ENCODE peak calls at places on chromosome 9, in five cellular contexts. D, I, N, T and J are unnamed samples.

GRCh38 chr9:87610200-87611155 is 112.8 kb downstream of the DAPK1 start:
- DNase-seq in D (no peak), I (no peak), N (no peak), T (no peak), J (no peak)

GRCh38 chr9:32384364-32385134 is at the start of gene ACO1:
- DNase-seq in D (peak; percentile 91), I (peak; percentile 96), N (peak; percentile 96), T (peak; percentile 97), J (peak; percentile 94)

GRCh38 chr9:72428329-72428728 is 63.3 kb upstream of the ZFAND5 start:
- DNase-seq in D (no peak), I (no peak), N (no peak), T (no peak), J (no peak)

GRCh38 chr9:34072868-34073590 is 24.3 kb upstream of the UBAP2 start:
- DNase-seq in D (peak; percentile 57), I (peak; percentile 6), N (peak; percentile 90), T (peak; percentile 28), J (peak; percentile 69)

GRCh38 chr9:4495537-4495936 is 5.3 kb downstream of the SLC1A1 start:
- DNase-seq in D (no peak), I (no peak), N (no peak), T (no peak), J (no peak)

GRCh38 chr9:124757589-124757988 is 13.5 kb downstream of the NR6A1 start:
- DNase-seq in D (no peak), I (no peak), N (no peak), T (no peak), J (no peak)

GRCh38 chr9:101601904-101602765 is 7.4 kb upstream of the PPP3R2 start:
- DNase-seq in D (peak; percentile 22), I (no peak), N (peak; percentile 71), T (no peak), J (no peak)

GRCh38 chr9:99511723-99512122 is 289.6 kb downstream of the SEC61B start:
- DNase-seq in D (no peak), I (no peak), N (no peak), T (no peak), J (no peak)

GRCh38 chr9:16146661-16147060 is 593.8 kb downstream of the CCDC171 start:
- DNase-seq in D (no peak), I (no peak), N (no peak), T (no peak), J (no peak)

GRCh38 chr9:76394896-76395244 is 644 bp upstream of the RFK start:
- DNase-seq in D (peak; percentile 82), I (peak; percentile 73), N (peak; percentile 66), T (peak; percentile 80), J (peak; percentile 79)

GRCh38 chr9:76655121-76655531 is 109.1 kb upstream of the PCA3 start:
- DNase-seq in D (no peak), I (no peak), N (no peak), T (no peak), J (no peak)

GRCh38 chr9:3929345-3930150 is 370.3 kb downstream of the GLIS3 start:
- DNase-seq in D (no peak), I (no peak), N (no peak), T (no peak), J (no peak)

GRCh38 chr9:6884960-6885359 is 127.2 kb downstream of the KDM4C start:
- DNase-seq in D (no peak), I (no peak), N (no peak), T (no peak), J (no peak)

GRCh38 chr9:109453210-109453842 is 44.8 kb downstream of the PTPN3 start:
- DNase-seq in D (peak; percentile 39), I (no peak), N (peak; percentile 63), T (no peak), J (no peak)

GRCh38 chr9:72687331-72687730 is 165.9 kb downstream of the TMC1 start:
- DNase-seq in D (no peak), I (no peak), N (no peak), T (no peak), J (no peak)

GRCh38 chr9:75658301-75658919 is 232.1 kb upstream of the PCSK5 start:
- DNase-seq in D (no peak), I (no peak), N (no peak), T (no peak), J (no peak)

GRCh38 chr9:20640331-20641187 is 18.3 kb upstream of the MLLT3 start:
- DNase-seq in D (peak; percentile 82), I (peak; percentile 91), N (peak; percentile 36), T (peak; percentile 83), J (peak; percentile 68)

GRCh38 chr9:70987986-70988385 is 133.4 kb downstream of the TRPM3 start:
- DNase-seq in D (no peak), I (no peak), N (no peak), T (no peak), J (no peak)

GRCh38 chr9:125829743-125830142 is 82.6 kb downstream of the PBX3 start:
- DNase-seq in D (peak; percentile 56), I (peak; percentile 35), N (no peak), T (no peak), J (no peak)

GRCh38 chr9:122835313-122835731 is 6.9 kb upstream of the PDCL start:
- DNase-seq in D (no peak), I (no peak), N (no peak), T (peak; percentile 26), J (no peak)

GRCh38 chr9:137606005-137606601 is 617 bp downstream of the ARRDC1 start:
- DNase-seq in D (peak; percentile 56), I (peak; percentile 84), N (peak; percentile 62), T (peak; percentile 80), J (no peak)

GRCh38 chr9:126491256-126491879 is 122.4 kb upstream of the LMX1B start:
- DNase-seq in D (no peak), I (peak; percentile 3), N (peak; percentile 79), T (peak; percentile 15), J (no peak)

GRCh38 chr9:113631811-113632665 is 168.5 kb downstream of the RGS3 start:
- DNase-seq in D (no peak), I (no peak), N (no peak), T (no peak), J (peak; percentile 21)

GRCh38 chr9:107755267-107755666 is 265.7 kb upstream of the KLF4 start:
- DNase-seq in D (peak; percentile 67), I (no peak), N (peak; percentile 76), T (no peak), J (no peak)

GRCh38 chr9:922731-923130 is 53.7 kb upstream of the DMRT3 start:
- DNase-seq in D (no peak), I (no peak), N (no peak), T (no peak), J (no peak)
- H3K4me1 ChIP-seq in D (no peaks in the 10 kb centered on the region), I (no peaks in the 10 kb centered on the region), N (no peaks in the 10 kb centered on the region), T (no peaks in the 10 kb centered on the region), J (no peaks in the 10 kb centered on the region)

DNA sequence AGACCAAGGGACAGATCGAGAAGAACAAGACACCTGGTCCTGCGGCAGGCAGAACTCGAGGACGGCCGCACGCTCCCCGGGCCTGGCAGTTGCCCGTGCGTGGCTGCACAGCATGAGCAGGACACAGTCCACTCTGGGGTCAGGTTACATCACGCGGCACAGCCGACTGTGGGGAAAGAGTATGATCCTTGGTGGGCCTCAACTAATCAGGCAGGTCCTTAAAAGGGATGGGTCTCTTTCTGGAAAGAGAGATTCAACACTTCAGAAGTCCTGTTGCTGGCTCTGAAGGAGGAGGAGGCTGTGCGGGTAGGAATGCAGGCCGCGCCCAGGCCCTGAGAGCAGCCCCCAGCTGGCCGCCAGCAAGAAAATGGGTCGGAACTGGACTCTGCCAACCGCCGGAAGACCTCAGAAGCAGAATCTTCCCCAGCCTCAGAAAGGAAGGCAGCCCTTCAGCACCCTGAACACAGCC is 11.5 kb downstream of the UBAC1 start:
- DNase-seq in D (no peak), I (peak; percentile 62), N (no peak), T (no peak), J (no peak)
- H3K27ac ChIP-seq in D (no peak overlapping the region), I (no peak overlapping the region), N (peak overlapping the region; percentile 32), T (no peak overlapping the region), J (no peak overlapping the region)

GRCh38 chr9:92658611-92659010 is 11.3 kb downstream of the IPPK start:
- DNase-seq in D (no peak), I (peak; percentile 53), N (no peak), T (peak; percentile 32), J (no peak)

GRCh38 chr9:92656537-92656925 is 13.4 kb downstream of the IPPK start:
- DNase-seq in D (no peak), I (no peak), N (no peak), T (peak; percentile 62), J (no peak)

GRCh38 chr9:92655896-92656536 is 13.9 kb downstream of the IPPK start:
- DNase-seq in D (no peak), I (no peak), N (no peak), T (peak; percentile 56), J (no peak)

GRCh38 chr9:92658176-92658575 is 11.8 kb downstream of the IPPK start:
- DNase-seq in D (no peak), I (no peak), N (no peak), T (peak; percentile 24), J (no peak)

DNA sequence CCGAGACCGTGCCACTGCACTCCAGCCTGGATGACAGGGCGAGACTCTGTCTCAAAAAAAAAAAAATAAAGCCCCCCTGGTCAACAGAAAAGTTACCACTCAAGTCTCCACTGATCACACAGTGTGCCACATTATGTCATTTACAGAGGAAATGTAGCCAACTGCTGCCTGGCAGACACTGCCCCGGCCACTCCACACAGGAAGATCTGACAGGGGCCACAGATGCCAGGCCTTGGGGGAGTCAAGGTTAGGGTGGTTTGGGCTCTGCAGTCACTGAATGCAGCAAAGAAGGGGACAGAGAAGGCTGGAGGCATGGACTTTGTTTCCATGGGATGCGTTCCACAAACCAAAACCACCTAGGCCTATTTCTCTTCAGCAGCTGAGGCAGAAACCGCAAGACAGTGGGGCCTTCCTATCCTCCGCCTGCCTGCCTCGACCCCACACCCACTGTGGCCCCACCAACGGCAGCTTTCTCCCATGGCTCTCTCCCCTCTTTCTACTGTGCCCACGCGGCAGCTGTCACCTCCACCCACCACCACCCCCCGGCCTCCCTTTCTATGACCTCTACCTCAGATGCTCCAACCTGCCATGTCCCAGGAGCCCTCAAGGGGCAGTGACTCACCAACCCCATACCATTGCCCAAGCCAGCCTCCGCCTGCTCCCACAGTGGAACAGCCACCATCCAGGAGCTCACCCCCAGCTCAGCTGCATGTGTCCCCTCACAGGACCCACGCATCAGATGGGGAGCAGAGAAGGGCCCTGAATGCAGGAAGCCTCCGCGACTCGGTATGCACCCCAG is 12.4 kb downstream of the IPPK start:
- DNase-seq in D (no peak), I (no peak), N (no peak), T (peak; percentile 22), J (no peak)
- H3K4me1 ChIP-seq in D (no peaks in the 10 kb centered on the region), I (peaks cover 4% of the 10 kb centered on the region), N (no peaks in the 10 kb centered on the region), T (no peaks in the 10 kb centered on the region), J (peaks cover 20% of the 10 kb centered on the region)

GRCh38 chr9:37938121-37938906 is 34.4 kb upstream of the SLC25A51 start:
- DNase-seq in D (no peak), I (no peak), N (peak; percentile 56), T (no peak), J (no peak)
- H3K27ac ChIP-seq in D (no peak overlapping the region), I (peak overlapping the region; percentile 52), N (peak overlapping the region; percentile 77), T (peak overlapping the region; percentile 55), J (no peak overlapping the region)